ENCODE peak calls at places on chromosome 9, in six cellular contexts. I, P, Q, H, M and S are unnamed samples. For H3K27me3, the result is how much of the 10 kb centered on the place peaks cover.

GRCh38 chr9:89605181-89606048 is 603 bp downstream of the GADD45G start:
- DNase-seq in M (peak), Q (peak), H (peak), P (peak), I (peak), S (no peak)

GRCh38 chr9:129176786-129177442 is 1.1 kb downstream of the IER5L start:
- DNase-seq in H (peak), P (no peak), M (peak), I (peak), Q (peak), S (no peak)

GRCh38 chr9:72362680-72363139 is 2.3 kb downstream of the ZFAND5 start:
- DNase-seq in M (peak), Q (peak), P (peak), H (no peak), I (peak), S (no peak)

GRCh38 chr9:91164724-91165520 is 196.8 kb downstream of the AUH start:
- DNase-seq in P (no peak), M (peak), I (peak), Q (peak), H (peak), S (peak)

GRCh38 chr9:129803679-129804065 is 688 bp downstream of the TOR1B start:
- DNase-seq in I (no peak), M (no peak), H (no peak), P (no peak), Q (no peak), S (no peak)

GRCh38 chr9:113701741-113702422 is 174.2 kb upstream of the ZNF618 start:
- DNase-seq in H (no peak), I (no peak), Q (no peak), M (no peak), P (no peak), S (no peak)

GRCh38 chr9:72467766-72468738 is 53.4 kb upstream of the TMC1 start:
- DNase-seq in Q (no peak), I (no peak), P (no peak), H (no peak), M (peak), S (no peak)

GRCh38 chr9:82363666-82364065 is 375.1 kb downstream of the SPATA31D1 start:
- DNase-seq in Q (no peak), I (no peak), H (no peak), M (no peak), P (no peak), S (no peak)

GRCh38 chr9:72315510-72316287 is 49.3 kb downstream of the ZFAND5 start:
- DNase-seq in M (no peak), H (no peak), Q (peak), I (no peak), P (no peak), S (no peak)

GRCh38 chr9:123943671-123944070 is 13.7 kb upstream of the DENND1A start:
- DNase-seq in M (no peak), I (no peak), P (no peak), Q (no peak), H (no peak), S (no peak)

GRCh38 chr9:125763373-125763772 is 16.2 kb downstream of the PBX3 start:
- DNase-seq in Q (no peak), H (no peak), M (no peak), I (no peak), P (no peak), S (no peak)

GRCh38 chr9:14362175-14362574 is 48.2 kb upstream of the NFIB start:
- DNase-seq in H (no peak), P (no peak), I (no peak), M (peak), Q (peak), S (no peak)

GRCh38 chr9:113548221-113549041 is 84.9 kb downstream of the RGS3 start:
- DNase-seq in P (peak), M (peak), Q (peak), I (peak), H (peak), S (no peak)

GRCh38 chr9:112327718-112328450 is 5.5 kb downstream of the PTBP3 start:
- DNase-seq in P (no peak), M (no peak), Q (no peak), H (no peak), I (no peak), S (no peak)

GRCh38 chr9:272251-273213 is 57.9 kb downstream of the DOCK8 start:
- DNase-seq in M (no peak), H (no peak), I (peak), P (no peak), Q (no peak), S (no peak)

GRCh38 chr9:96064838-96065481 is 189.5 kb downstream of the ERCC6L2 start:
- DNase-seq in Q (no peak), M (no peak), H (no peak), P (no peak), I (no peak), S (no peak)
- H3K27me3 ChIP-seq in Q (under half), M (under half), H (under half), P (under half), I (under half), S (under half)

GRCh38 chr9:107731115-107731762 is 241.7 kb upstream of the KLF4 start:
- DNase-seq in Q (no peak), I (no peak), P (no peak), H (no peak), M (no peak), S (no peak)

GRCh38 chr9:107727113-107727780 is 237.7 kb upstream of the KLF4 start:
- DNase-seq in Q (no peak), P (no peak), I (no peak), M (no peak), H (no peak), S (no peak)

GRCh38 chr9:107733530-107733907 is 243.9 kb upstream of the KLF4 start:
- DNase-seq in Q (peak), M (no peak), P (no peak), H (no peak), I (peak), S (no peak)

GRCh38 chr9:107732781-107733529 is 243.4 kb upstream of the KLF4 start:
- DNase-seq in H (no peak), Q (peak), P (no peak), I (no peak), M (no peak), S (no peak)

DNA sequence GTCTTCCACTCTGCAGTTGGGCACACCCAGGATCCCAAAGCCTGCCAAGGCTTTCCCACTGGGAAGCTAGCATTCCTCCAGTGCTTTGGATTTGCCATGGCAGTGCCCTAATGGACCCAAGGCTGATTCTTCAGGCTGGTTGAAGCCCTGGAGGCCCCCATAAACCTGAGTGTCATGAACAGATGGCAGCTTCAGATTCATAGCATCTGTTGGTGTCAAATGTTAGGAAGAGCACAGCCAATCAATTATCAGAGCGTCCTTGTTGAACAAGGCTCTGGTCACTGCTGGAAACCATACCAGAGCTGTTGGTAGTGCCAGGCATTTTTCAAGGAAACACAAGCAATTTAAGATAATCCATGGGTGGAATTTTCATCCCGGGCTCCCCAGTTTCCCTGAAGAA is 241.1 kb upstream of the KLF4 start:
- DNase-seq in H (no peak), M (no peak), Q (no peak), P (no peak), I (no peak), S (no peak)
- H3K27ac ChIP-seq in H (no peak), M (no peak), Q (no peak), P (no peak), I (no peak), S (no peak)

GRCh38 chr9:98975838-98976237 is 32.1 kb downstream of the COL15A1 start:
- DNase-seq in H (no peak), I (no peak), Q (no peak), M (no peak), P (no peak), S (no peak)
- H3K27me3 ChIP-seq in H (under half), I (under half), Q (under half), M (under half), P (under half), S (under half)

GRCh38 chr9:127877566-127877998 is at the start of gene AK1:
- DNase-seq in M (peak), P (peak), I (peak), Q (peak), H (peak), S (no peak)
- H3K27ac ChIP-seq in M (no peak), P (peak), I (peak), Q (peak), H (no peak), S (peak)

GRCh38 chr9:88477300-88477751 is 57.7 kb upstream of the NXNL2 start:
- DNase-seq in M (peak), P (no peak), Q (no peak), I (no peak), H (no peak), S (no peak)
- H3K27me3 ChIP-seq in M (under half), P (under half), Q (under half), I (under half), H (under half), S (under half)